ENCODE peak calls at places on chromosomes 11 and 22, in four cellular contexts. Y, L, Z and G are unnamed samples.

GRCh38 chr11:34928268-34928959 is 12.0 kb downstream of the PDHX start:
- DNase-seq in Y (no peak), L (no peak), Z (no peak), G (no peak)

GRCh38 chr11:83871013-83871412 is 584.8 kb upstream of the CCDC90B start:
- DNase-seq in Y (no peak), L (peak), Z (no peak), G (peak)

GRCh38 chr11:6062691-6063358 is 32.3 kb upstream of the OR56A1 start:
- DNase-seq in Y (no peak), L (no peak), Z (no peak), G (peak)

GRCh38 chr11:25970726-25971508 is 361.0 kb upstream of the ANO3 start:
- DNase-seq in Y (no peak), L (no peak), Z (no peak), G (peak)

GRCh38 chr11:66674964-66675602 is 2.6 kb downstream of the RBM4B start:
- DNase-seq in Y (no peak), L (no peak), Z (no peak), G (no peak)

GRCh38 chr11:47899801-47900200 is 51.7 kb upstream of the NUP160 start:
- DNase-seq in Y (no peak), L (no peak), Z (no peak), G (peak)

GRCh38 chr11:6404341-6405038 is 14.2 kb downstream of the SMPD1 start:
- DNase-seq in Y (no peak), L (no peak), Z (no peak), G (no peak)

GRCh38 chr11:11025087-11025486 is 167.2 kb upstream of the ZBED5 start:
- DNase-seq in Y (peak), L (no peak), Z (no peak), G (no peak)

GRCh38 chr22:19610518-19611253 is 86.5 kb upstream of the CLDN5 start:
- DNase-seq in Y (no peak), L (no peak), Z (no peak), G (peak)

GRCh38 chr11:109680127-109680526 is 258.1 kb downstream of the C11orf87 start:
- DNase-seq in Y (no peak), L (no peak), Z (no peak), G (no peak)

GRCh38 chr22:38077096-38077495 is 6.9 kb downstream of the SLC16A8 start:
- DNase-seq in Y (no peak), L (no peak), Z (no peak), G (no peak)

GRCh38 chr11:116224154-116224888 is 548.5 kb downstream of the BUD13 start:
- DNase-seq in Y (peak), L (peak), Z (peak), G (peak)

GRCh38 chr11:45347343-45347742 is 61.2 kb upstream of the SYT13 start:
- DNase-seq in Y (no peak), L (no peak), Z (no peak), G (no peak)

GRCh38 chr11:47532597-47533213 is 20.2 kb downstream of the CELF1 start:
- DNase-seq in Y (no peak), L (no peak), Z (no peak), G (no peak)

GRCh38 chr11:125772834-125773505 is 5.7 kb downstream of the PATE2 start:
- DNase-seq in Y (peak), L (no peak), Z (no peak), G (no peak)

GRCh38 chr11:125429174-125429707 is 66.8 kb downstream of the FEZ1 start:
- DNase-seq in Y (peak), L (peak), Z (peak), G (peak)

GRCh38 chr11:75148436-75148983 is 2.4 kb upstream of the SLCO2B1 start:
- DNase-seq in Y (no peak), L (no peak), Z (no peak), G (no peak)

GRCh38 chr11:122491486-122491885 is 164.0 kb upstream of the UBASH3B start:
- DNase-seq in Y (peak), L (no peak), Z (no peak), G (no peak)

GRCh38 chr11:12973529-12974181 is 35.5 kb upstream of the RASSF10 start:
- DNase-seq in Y (no peak), L (no peak), Z (no peak), G (no peak)

GRCh38 chr22:35330258-35330861 is 30.7 kb downstream of the TOM1 start:
- DNase-seq in Y (peak), L (no peak), Z (peak), G (peak)

GRCh38 chr22:28896611-28897010 is 13.2 kb downstream of the ZNRF3 start:
- DNase-seq in Y (no peak), L (no peak), Z (no peak), G (no peak)

GRCh38 chr22:28817919-28818859 is 17.8 kb upstream of the XBP1 start:
- DNase-seq in Y (no peak), L (peak), Z (no peak), G (peak)

GRCh38 chr11:21710791-21711190 is 482.1 kb upstream of the ANO5 start:
- DNase-seq in Y (no peak), L (no peak), Z (no peak), G (no peak)

GRCh38 chr11:124194696-124195418 is 11.7 kb downstream of the OR10D3 start:
- DNase-seq in Y (peak), L (peak), Z (peak), G (peak)

GRCh38 chr11:133843454-133843987 is 1.8 kb downstream of the SPATA19 start:
- DNase-seq in Y (no peak), L (no peak), Z (no peak), G (no peak)

GRCh38 chr11:107043242-107043991 is 25.1 kb upstream of the GUCY1A2 start:
- DNase-seq in Y (peak), L (no peak), Z (no peak), G (no peak)

GRCh38 chr11:68012843-68013610 is 2.9 kb downstream of the ALDH3B1 start:
- DNase-seq in Y (peak), L (peak), Z (no peak), G (no peak)

GRCh38 chr11:17738350-17739207 is 4.0 kb downstream of the KCNC1 start:
- DNase-seq in Y (no peak), L (no peak), Z (no peak), G (no peak)

GRCh38 chr11:95156133-95156731 is 66.6 kb downstream of the ENDOD1 start:
- DNase-seq in Y (no peak), L (no peak), Z (no peak), G (peak)

GRCh38 chr11:111982532-111983186 is 42.5 kb upstream of the DLAT start:
- DNase-seq in Y (no peak), L (no peak), Z (no peak), G (no peak)

GRCh38 chr22:38450234-38450797 is 4.7 kb downstream of the KCNJ4 start:
- DNase-seq in Y (no peak), L (no peak), Z (no peak), G (no peak)

GRCh38 chr11:35615911-35616900 is 2.1 kb upstream of the FJX1 start:
- DNase-seq in Y (peak), L (peak), Z (no peak), G (peak)

GRCh38 chr11:31865606-31866300 is 54.6 kb upstream of the PAX6 start:
- DNase-seq in Y (no peak), L (no peak), Z (peak), G (no peak)

GRCh38 chr11:111676878-111677585 is 74.8 kb downstream of the SIK2 start:
- DNase-seq in Y (no peak), L (no peak), Z (no peak), G (no peak)

GRCh38 chr11:45507916-45508315 is 157.5 kb downstream of the CHST1 start:
- DNase-seq in Y (no peak), L (no peak), Z (no peak), G (no peak)

GRCh38 chr11:33753304-33753703 is 17.1 kb upstream of the CD59 start:
- DNase-seq in Y (peak), L (no peak), Z (no peak), G (peak)

GRCh38 chr11:73956876-73957653 is 6.2 kb downstream of the DNAJB13 start:
- DNase-seq in Y (no peak), L (no peak), Z (no peak), G (no peak)
- H3K4me3 ChIP-seq in Y (no peak), L (no peak), Z (no peak), G (peak)

GRCh38 chr11:2582436-2582931 is 117.3 kb downstream of the KCNQ1OT1 start:
- DNase-seq in Y (no peak), L (no peak), Z (peak), G (no peak)
- H3K4me2 ChIP-seq in Y (no peak), L (no peak), Z (no peak), G (no peak)

GRCh38 chr22:46288846-46289243 is 7.8 kb upstream of the GTSE1 start:
- DNase-seq in Y (no peak), L (no peak), Z (no peak), G (no peak)
- H3K4me3 ChIP-seq in Y (no peak), L (no peak), Z (no peak), G (peak)

DNA sequence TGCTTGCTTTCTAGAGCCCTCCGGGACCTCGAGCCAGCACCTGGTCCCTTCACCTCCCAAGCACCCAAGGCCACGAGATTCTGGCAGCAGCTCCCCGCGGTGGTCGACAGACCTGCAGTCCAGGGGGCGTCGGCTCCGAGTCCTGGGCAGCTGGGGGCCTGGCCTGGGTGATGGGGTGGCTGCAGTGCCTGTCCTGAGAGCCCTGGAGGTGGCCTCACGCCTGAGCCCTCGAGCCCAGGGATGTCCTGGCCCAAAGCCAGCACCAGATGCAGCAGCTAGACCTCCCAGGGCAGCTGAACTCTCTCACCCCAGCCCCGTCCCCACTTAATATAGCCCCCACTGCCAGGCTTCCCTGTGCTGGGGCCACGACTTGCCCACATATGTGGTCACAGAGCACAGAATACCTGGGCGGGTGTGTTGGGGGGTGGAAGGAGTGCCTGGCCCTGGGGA is 6.6 kb downstream of the LMNTD2 start:
- DNase-seq in Y (no peak), L (no peak), Z (no peak), G (peak)
- H3K4me2 ChIP-seq in Y (no peak), L (peak), Z (no peak), G (no peak)

GRCh38 chr11:1391165-1392010 is 1.7 kb downstream of the BRSK2 start:
- DNase-seq in Y (no peak), L (no peak), Z (no peak), G (no peak)
- H3K4me3 ChIP-seq in Y (no peak), L (no peak), Z (no peak), G (no peak)

GRCh38 chr22:44204937-44205712 is 24.4 kb downstream of the PARVG start:
- DNase-seq in Y (no peak), L (no peak), Z (no peak), G (peak)

GRCh38 chr22:44206696-44207095 is 26.0 kb downstream of the PARVG start:
- DNase-seq in Y (no peak), L (no peak), Z (no peak), G (no peak)

GRCh38 chr22:44207173-44207980 is 26.7 kb downstream of the PARVG start:
- DNase-seq in Y (no peak), L (no peak), Z (no peak), G (no peak)

GRCh38 chr22:44207981-44208317 is 27.2 kb downstream of the PARVG start:
- DNase-seq in Y (no peak), L (no peak), Z (no peak), G (no peak)

DNA sequence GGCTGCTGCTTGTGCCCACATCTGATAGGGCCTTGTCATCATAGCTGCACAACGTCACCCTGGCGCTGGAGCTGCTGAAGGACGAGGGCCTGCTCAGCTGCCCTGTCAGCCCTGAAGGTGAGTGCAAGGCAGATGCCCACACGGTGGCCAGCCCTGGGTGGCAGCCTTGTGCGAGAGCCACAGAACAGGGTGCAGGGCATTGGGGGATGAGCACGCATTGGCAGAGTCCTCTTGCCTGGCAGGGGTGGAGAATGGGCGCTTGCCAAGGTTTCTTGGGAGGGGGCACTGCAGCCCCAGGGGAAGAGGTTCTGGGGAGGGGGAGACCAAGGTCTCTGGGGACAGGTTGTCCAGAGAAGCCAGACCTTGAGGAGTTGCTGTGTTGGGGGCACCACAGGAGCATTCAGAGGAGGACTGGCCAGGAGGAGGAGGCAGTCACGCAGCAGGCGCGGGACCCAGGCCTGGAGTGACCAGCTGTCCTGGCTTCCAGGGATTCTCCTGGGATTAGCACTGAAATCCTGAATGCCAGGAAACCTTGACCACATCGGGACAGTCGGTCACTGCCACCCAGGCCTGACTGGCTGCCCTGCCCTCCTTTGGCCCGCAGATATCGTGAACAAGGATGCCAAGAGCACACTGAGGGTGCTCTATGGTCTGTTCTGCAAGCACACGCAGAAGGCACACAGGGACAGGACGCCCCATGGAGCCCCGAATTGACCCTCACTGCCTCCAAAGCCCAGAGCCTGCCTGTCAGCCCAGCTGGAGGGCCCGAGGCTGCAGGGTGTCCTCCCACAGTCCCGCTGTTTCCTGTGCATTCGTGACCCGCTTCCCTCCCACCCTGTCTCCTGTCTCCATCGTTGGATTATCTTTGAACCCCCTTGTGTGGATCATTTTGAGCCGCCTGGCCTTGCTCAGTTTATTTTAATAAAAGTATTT is 25.3 kb downstream of the PARVG start:
- DNase-seq in Y (no peak), L (no peak), Z (no peak), G (no peak)
- H3K4me2 ChIP-seq in Y (no peak), L (no peak), Z (no peak), G (peak)

GRCh38 chr11:114281388-114281956 is 14.7 kb upstream of the NNMT start:
- DNase-seq in Y (no peak), L (no peak), Z (no peak), G (no peak)

GRCh38 chr11:114279778-114280532 is 16.2 kb upstream of the NNMT start:
- DNase-seq in Y (peak), L (no peak), Z (no peak), G (no peak)

GRCh38 chr11:114282488-114282887 is 13.7 kb upstream of the NNMT start:
- DNase-seq in Y (no peak), L (no peak), Z (no peak), G (no peak)

GRCh38 chr11:114278342-114279065 is 17.7 kb upstream of the NNMT start:
- DNase-seq in Y (no peak), L (no peak), Z (no peak), G (no peak)

DNA sequence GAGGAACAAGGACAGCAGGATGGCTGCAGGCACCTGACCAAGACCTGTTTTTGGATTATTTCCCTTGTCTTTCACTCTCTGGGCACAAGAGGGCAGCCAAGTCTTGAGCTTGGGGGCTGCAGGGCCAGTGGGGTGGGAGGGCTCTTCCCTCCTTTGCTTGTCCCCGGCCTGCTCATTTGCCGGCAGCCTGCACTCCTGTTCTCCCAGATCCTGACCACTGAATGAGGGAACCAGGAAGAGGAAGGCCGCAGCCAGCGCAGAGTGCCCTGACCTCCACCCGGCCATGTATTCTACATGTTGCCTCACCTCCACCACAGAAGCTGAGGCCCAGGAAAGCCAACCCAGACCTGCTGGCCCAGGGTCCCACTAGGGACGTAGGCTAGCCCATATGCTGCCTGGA is 15.5 kb upstream of the NNMT start:
- DNase-seq in Y (peak), L (peak), Z (peak), G (peak)
- H3K4me3 ChIP-seq in Y (no peak), L (no peak), Z (no peak), G (no peak)

GRCh38 chr11:73477518-73477917 is 101.3 kb downstream of the RELT start:
- DNase-seq in Y (no peak), L (no peak), Z (no peak), G (peak)

GRCh38 chr11:73478737-73479347 is 102.6 kb downstream of the RELT start:
- DNase-seq in Y (peak), L (peak), Z (peak), G (peak)

GRCh38 chr11:73480677-73481076 is 104.5 kb downstream of the RELT start:
- DNase-seq in Y (peak), L (no peak), Z (no peak), G (no peak)

GRCh38 chr11:73481626-73482025 is 105.4 kb downstream of the RELT start:
- DNase-seq in Y (no peak), L (no peak), Z (no peak), G (peak)
- H3K4me2 ChIP-seq in Y (no peak), L (no peak), Z (no peak), G (no peak)